ENCODE peak calls at places on chromosomes 3 and 15, in seven cellular contexts. W is adipocyte; S is pancreas; P is PC-3; E is iPS DF 6.9; K is CD8-positive, alpha-beta memory T cell; T is left ventricle myocardium inferior. H is an unnamed sample. For H3K36me3, the result is how much of the 10 kb centered on the place peaks cover.

GRCh38 chr3:197516517-197516889 is 39.3 kb downstream of the BDH1 start:
- DNase-seq in W (peak), S (no peak), P (peak), E (no peak), K (no peak), T (no peak), H (no peak)

GRCh38 chr3:12663311-12663935 is 494 bp downstream of the RAF1 start:
- DNase-seq in W (peak), S (peak), P (peak), E (no peak), K (no peak), T (peak), H (no peak)

GRCh38 chr3:52041118-52041847 is 15.1 kb downstream of the DUSP7 start:
- DNase-seq in W (no peak), S (no peak), P (peak), E (no peak), K (no peak), T (no peak), H (no peak)

GRCh38 chr3:99111235-99111634 is 209.7 kb upstream of the DCBLD2 start:
- DNase-seq in W (no peak), S (no peak), P (peak), E (no peak), K (no peak), T (no peak), H (no peak)

GRCh38 chr15:83285284-83285978 is 967 bp upstream of the BNC1 start:
- DNase-seq in W (no peak), S (no peak), P (no peak), E (no peak), K (no peak), T (no peak), H (no peak)

GRCh38 chr3:177597325-177598109 is 400.2 kb upstream of the TBL1XR1 start:
- DNase-seq in W (peak), S (no peak), P (no peak), E (no peak), K (peak), T (no peak), H (peak)

GRCh38 chr3:50390523-50391177 is 31.3 kb upstream of the TMEM115 start:
- DNase-seq in W (no peak), S (peak), P (no peak), E (no peak), K (no peak), T (peak), H (no peak)

GRCh38 chr3:194139085-194139976 is 3.4 kb downstream of the HES1 start:
- DNase-seq in W (peak), S (no peak), P (peak), E (no peak), K (no peak), T (peak), H (no peak)

GRCh38 chr3:177746259-177747021 is 549.2 kb upstream of the TBL1XR1 start:
- DNase-seq in W (peak), S (no peak), P (no peak), E (no peak), K (no peak), T (no peak), H (no peak)

GRCh38 chr15:41340189-41340695 is 7.6 kb downstream of the NUSAP1 start:
- DNase-seq in W (no peak), S (no peak), P (no peak), E (no peak), K (no peak), T (no peak), H (no peak)

GRCh38 chr15:98330692-98331435 is 317.5 kb upstream of the IGF1R start:
- DNase-seq in W (no peak), S (no peak), P (no peak), E (no peak), K (no peak), T (no peak), H (no peak)

GRCh38 chr15:68372291-68372811 is 59.6 kb downstream of the ITGA11 start:
- DNase-seq in W (no peak), S (no peak), P (peak), E (peak), K (no peak), T (no peak), H (no peak)

GRCh38 chr3:107798381-107798780 is 275.6 kb downstream of the BBX start:
- DNase-seq in W (peak), S (no peak), P (no peak), E (no peak), K (no peak), T (no peak), H (no peak)

GRCh38 chr3:117687096-117687495 is 977.5 kb downstream of the TUSC7 start:
- DNase-seq in W (no peak), S (no peak), P (no peak), E (no peak), K (no peak), T (no peak), H (no peak)

GRCh38 chr3:175445741-175446140 is 586.6 kb downstream of the NAALADL2 start:
- DNase-seq in W (no peak), S (no peak), P (no peak), E (no peak), K (no peak), T (no peak), H (no peak)
- H3K4me3 ChIP-seq in W (no peak), S (no peak), P (no peak), E (no peak), K (no peak), T (no peak), H (no peak)

GRCh38 chr3:45688882-45689786 is at the start of gene SACM1L:
- DNase-seq in W (peak), S (peak), P (peak), E (peak), K (peak), T (peak), H (peak)

GRCh38 chr3:45689787-45690145 is 570 bp downstream of the SACM1L start:
- DNase-seq in W (peak), S (no peak), P (no peak), E (no peak), K (no peak), T (no peak), H (no peak)

GRCh38 chr3:45692866-45693265 is 3.7 kb downstream of the SACM1L start:
- DNase-seq in W (no peak), S (no peak), P (no peak), E (no peak), K (no peak), T (no peak), H (no peak)

GRCh38 chr3:45690331-45691035 is 1.3 kb downstream of the SACM1L start:
- DNase-seq in W (peak), S (no peak), P (no peak), E (no peak), K (no peak), T (no peak), H (no peak)

DNA sequence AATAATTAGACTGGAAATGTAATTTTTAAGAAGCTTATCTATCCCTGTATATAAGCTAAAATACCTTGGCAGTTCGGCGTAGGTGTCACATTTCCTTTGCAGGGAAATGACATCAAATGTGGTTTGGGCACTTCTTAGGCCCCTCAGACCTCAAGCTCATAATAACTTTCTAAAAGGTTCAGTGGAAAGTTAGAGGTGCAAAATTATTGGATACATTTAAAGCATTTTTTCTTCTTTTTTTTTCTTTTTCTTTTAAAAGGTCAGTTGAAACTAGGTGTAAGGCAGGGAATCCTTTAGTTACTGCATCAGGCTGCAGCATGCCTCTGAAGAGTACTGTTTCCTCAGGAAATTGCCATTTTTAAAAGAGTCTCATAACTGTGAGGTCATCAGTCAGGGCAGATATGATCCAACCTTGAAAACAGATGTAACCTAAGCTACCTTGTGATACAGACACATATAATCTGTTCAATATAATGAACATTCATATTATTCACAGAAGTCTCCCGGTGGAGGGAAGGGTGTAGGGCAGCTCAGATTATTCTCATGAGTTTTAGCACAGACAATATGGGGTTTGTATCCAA is 4.8 kb downstream of the SACM1L start:
- DNase-seq in W (no peak), S (no peak), P (no peak), E (no peak), K (peak), T (no peak), H (no peak)
- H3K36me3 ChIP-seq in W (under half), S (under half), P (under half), E (under half), K (under half), T (under half), H (under half)

GRCh38 chr15:29819979-29820801 is 2.1 kb downstream of the TJP1 start:
- DNase-seq in W (no peak), S (no peak), P (peak), E (no peak), K (no peak), T (no peak), H (no peak)
- H3K4me3 ChIP-seq in W (peak), S (peak), P (peak), E (no peak), K (no peak), T (peak), H (no peak)

DNA sequence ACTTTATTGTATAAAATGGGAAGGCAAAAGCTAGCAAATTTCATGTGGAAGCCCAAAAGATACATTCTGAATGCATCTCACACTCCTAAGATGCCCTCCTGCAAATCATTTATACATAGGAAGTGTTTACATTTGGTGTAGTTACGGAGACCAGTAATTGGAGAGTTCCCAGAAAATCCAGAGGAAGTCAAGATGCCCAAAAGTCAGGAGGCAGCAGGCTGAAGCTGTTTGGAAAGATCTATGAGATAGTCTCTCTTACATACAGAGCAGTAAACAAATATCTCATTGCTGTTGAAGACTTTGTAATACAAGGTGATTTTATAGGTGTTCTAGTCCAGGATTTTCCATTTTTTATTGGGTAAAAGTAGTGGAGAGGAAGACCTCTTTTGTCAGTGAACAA is 8.8 kb downstream of the KLHL24 start:
- DNase-seq in W (no peak), S (no peak), P (peak), E (no peak), K (no peak), T (no peak), H (no peak)
- H3K36me3 ChIP-seq in W (under half), S (under half), P (under half), E (under half), K (under half), T (half or more), H (under half)

GRCh38 chr3:16377847-16378302 is 112.9 kb downstream of the OXNAD1 start:
- DNase-seq in W (no peak), S (no peak), P (no peak), E (no peak), K (no peak), T (no peak), H (no peak)
- H3K4me3 ChIP-seq in W (no peak), S (no peak), P (no peak), E (no peak), K (peak), T (no peak), H (peak)

GRCh38 chr15:43550527-43551363 is 33.3 kb downstream of the MAP1A start:
- DNase-seq in W (peak), S (no peak), P (no peak), E (no peak), K (no peak), T (no peak), H (no peak)
- H3K36me3 ChIP-seq in W (under half), S (under half), P (under half), E (under half), K (under half), T (under half), H (under half)

GRCh38 chr15:65355173-65355982 is 22.4 kb downstream of the IGDCC3 start:
- DNase-seq in W (peak), S (no peak), P (no peak), E (no peak), K (no peak), T (no peak), H (no peak)

GRCh38 chr15:65349338-65349737 is 28.5 kb downstream of the IGDCC3 start:
- DNase-seq in W (no peak), S (no peak), P (no peak), E (no peak), K (no peak), T (no peak), H (no peak)

GRCh38 chr15:65355983-65356353 is 21.8 kb downstream of the IGDCC3 start:
- DNase-seq in W (no peak), S (no peak), P (no peak), E (no peak), K (no peak), T (no peak), H (no peak)

DNA sequence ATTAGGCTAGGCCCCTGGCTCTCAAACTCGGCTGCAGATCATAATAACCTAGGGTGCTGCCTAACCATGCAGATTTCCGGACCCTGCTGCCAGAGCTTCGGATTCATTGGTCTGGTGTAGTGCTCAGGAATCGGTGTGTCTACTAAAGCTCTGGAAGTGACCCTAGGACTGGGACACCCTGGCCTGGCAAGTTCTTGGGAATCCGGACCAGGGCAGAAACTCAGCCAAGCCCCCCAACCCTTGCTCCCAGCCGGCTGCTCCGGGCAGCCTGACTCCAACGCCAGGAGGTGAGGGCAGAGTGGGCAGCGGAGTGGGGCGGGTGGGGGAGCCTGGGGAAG is 23.0 kb downstream of the IGDCC3 start:
- DNase-seq in W (no peak), S (no peak), P (no peak), E (no peak), K (no peak), T (no peak), H (no peak)
- H3K4me3 ChIP-seq in W (no peak), S (no peak), P (no peak), E (no peak), K (no peak), T (peak), H (no peak)

GRCh38 chr15:89784686-89784960 is 8.5 kb downstream of the MESP2 start:
- DNase-seq in W (no peak), S (no peak), P (no peak), E (no peak), K (no peak), T (no peak), H (no peak)

GRCh38 chr15:89781891-89782618 is 5.9 kb downstream of the MESP2 start:
- DNase-seq in W (peak), S (peak), P (peak), E (no peak), K (no peak), T (no peak), H (no peak)

GRCh38 chr15:89785064-89785770 is 9.1 kb downstream of the MESP2 start:
- DNase-seq in W (no peak), S (no peak), P (peak), E (no peak), K (no peak), T (no peak), H (no peak)

GRCh38 chr15:89783861-89784685 is 7.9 kb downstream of the MESP2 start:
- DNase-seq in W (no peak), S (peak), P (no peak), E (no peak), K (no peak), T (no peak), H (no peak)

GRCh38 chr15:89783111-89783860 is 7.2 kb downstream of the MESP2 start:
- DNase-seq in W (no peak), S (peak), P (no peak), E (no peak), K (no peak), T (no peak), H (no peak)
- H3K36me3 ChIP-seq in W (under half), S (under half), P (under half), E (under half), K (under half), T (under half), H (under half)

GRCh38 chr15:37907136-37907535 is 27.3 kb upstream of the TMCO5A start:
- DNase-seq in W (no peak), S (no peak), P (peak), E (no peak), K (no peak), T (no peak), H (no peak)
- H3K4me3 ChIP-seq in W (no peak), S (no peak), P (no peak), E (no peak), K (no peak), T (no peak), H (no peak)

H was measured in CD8-positive, alpha-beta T cell.